ENCODE peak calls at places on chromosomes 16 and 17, in ten cellular contexts. W, T, O, Q, V, S, E, M, Z and K are unnamed samples.

GRCh38 chr17:68981288-68981687 is 26.1 kb upstream of the ABCA8 start:
- DNase-seq in W (peak; percentile 75), T (peak; percentile 6), O (no peak), Q (no peak), V (peak; percentile 67), S (no peak), E (no peak), M (peak; percentile 94), Z (no peak), K (no peak)

GRCh38 chr17:79702550-79703236 is 28.1 kb upstream of the ENPP7 start:
- DNase-seq in W (no peak), T (no peak), O (no peak), Q (no peak), V (no peak), S (no peak), E (no peak), M (no peak), Z (no peak), K (no peak)

GRCh38 chr16:3838600-3839401 is 41.7 kb downstream of the CREBBP start:
- DNase-seq in W (no peak), T (no peak), O (no peak), Q (no peak), V (no peak), S (no peak), E (no peak), M (no peak), Z (no peak), K (no peak)

GRCh38 chr17:2794116-2794803 is 2.0 kb upstream of the RAP1GAP2 start:
- DNase-seq in W (no peak), T (no peak), O (no peak), Q (no peak), V (no peak), S (no peak), E (no peak), M (no peak), Z (no peak), K (no peak)

GRCh38 chr17:77667478-77667877 is 291.0 kb upstream of the TNRC6C start:
- DNase-seq in W (no peak), T (no peak), O (no peak), Q (no peak), V (no peak), S (no peak), E (no peak), M (no peak), Z (no peak), K (no peak)

GRCh38 chr17:20174588-20175265 is 165.6 kb downstream of the SPECC1 start:
- DNase-seq in W (peak; percentile 39), T (no peak), O (no peak), Q (no peak), V (peak; percentile 17), S (no peak), E (no peak), M (peak; percentile 81), Z (no peak), K (no peak)

GRCh38 chr16:86137359-86137758 is 238.4 kb downstream of the IRF8 start:
- DNase-seq in W (no peak), T (no peak), O (no peak), Q (no peak), V (no peak), S (no peak), E (no peak), M (peak; percentile 50), Z (no peak), K (no peak)

GRCh38 chr16:89331371-89332109 is 114.0 kb downstream of the ZNF778 start:
- DNase-seq in W (peak; percentile 37), T (no peak), O (no peak), Q (no peak), V (no peak), S (peak; percentile 62), E (no peak), M (no peak), Z (no peak), K (no peak)

GRCh38 chr16:70694088-70694487 is 8.2 kb upstream of the MTSS2 start:
- DNase-seq in W (peak; percentile 89), T (no peak), O (no peak), Q (no peak), V (peak; percentile 94), S (no peak), E (no peak), M (peak; percentile 75), Z (no peak), K (no peak)